ENCODE peak calls at places on chromosomes 6 and 20, in five cellular contexts. F is trophoblast cell, J is IMR-90, I is neuronal stem cell, H is H1. R is an unnamed sample.

GRCh38 chr6:42314571-42314950 is 96.9 kb upstream of the MRPS10 start:
- DNase-seq in H (no peak), I (no peak), J (no peak), F (no peak), R (no peak)

GRCh38 chr6:40535105-40535783 is 51.9 kb downstream of the LRFN2 start:
- DNase-seq in I (no peak), J (no peak), F (no peak), H (no peak), R (no peak)

GRCh38 chr6:28209753-28210535 is 15.1 kb upstream of the ZSCAN9 start:
- DNase-seq in F (no peak), I (no peak), H (no peak), J (no peak), R (no peak)

GRCh38 chr6:115947964-115948541 is 112.6 kb downstream of the FRK start:
- DNase-seq in H (no peak), J (no peak), I (no peak), F (no peak), R (no peak)

GRCh38 chr6:121901432-121901831 is 466.0 kb downstream of the GJA1 start:
- DNase-seq in H (no peak), I (no peak), F (no peak), J (no peak), R (no peak)

GRCh38 chr6:110786271-110786670 is 29.0 kb downstream of the CDK19 start:
- DNase-seq in I (no peak), F (no peak), H (no peak), J (no peak), R (no peak)

GRCh38 chr20:59805266-59805665 is 128.2 kb downstream of the SYCP2 start:
- DNase-seq in H (no peak), J (no peak), I (no peak), F (no peak), R (no peak)

GRCh38 chr6:98894810-98895209 is 52.9 kb downstream of the FBXL4 start:
- DNase-seq in I (no peak), F (no peak), H (no peak), J (peak; percentile 4), R (peak; percentile 19)

GRCh38 chr20:24764825-24765224 is 184.2 kb upstream of the CST7 start:
- DNase-seq in I (no peak), H (no peak), F (no peak), J (no peak), R (no peak)

GRCh38 chr20:16759161-16759523 is 11.0 kb downstream of the OTOR start:
- DNase-seq in F (no peak), H (no peak), I (no peak), J (no peak), R (no peak)

GRCh38 chr6:145137425-145137824 is 597.9 kb downstream of the EPM2A start:
- DNase-seq in I (no peak), H (no peak), F (no peak), J (peak; percentile 38), R (peak; percentile 16)

GRCh38 chr6:80608881-80609280 is 502.4 kb downstream of the BCKDHB start:
- DNase-seq in F (no peak), I (no peak), J (peak; percentile 49), H (no peak), R (peak; percentile 47)

GRCh38 chr6:17032595-17033591 is 69.0 kb upstream of the STMND1 start:
- DNase-seq in F (peak; percentile 54), H (no peak), I (no peak), J (peak; percentile 95), R (peak; percentile 94)

GRCh38 chr6:683742-684440 is 9.0 kb downstream of the EXOC2 start:
- DNase-seq in J (peak; percentile 88), F (no peak), I (peak; percentile 56), H (peak; percentile 95), R (peak; percentile 94)

GRCh38 chr20:50282592-50283241 is 92.1 kb downstream of the CEBPB start:
- DNase-seq in J (no peak), H (no peak), F (no peak), I (no peak), R (no peak)

GRCh38 chr6:126447367-126447766 is 107.5 kb downstream of the CENPW start:
- DNase-seq in F (no peak), J (no peak), I (no peak), H (no peak), R (no peak)

GRCh38 chr6:168333039-168333438 is 13.5 kb upstream of the DACT2 start:
- DNase-seq in H (no peak), J (no peak), I (no peak), F (no peak), R (no peak)

GRCh38 chr20:36792422-36792821 is 18.9 kb upstream of the DSN1 start:
- DNase-seq in F (peak; percentile 84), J (peak; percentile 72), H (peak; percentile 56), I (peak; percentile 61), R (peak; percentile 81)

GRCh38 chr20:54015496-54015895 is 54.9 kb downstream of the BCAS1 start:
- DNase-seq in I (no peak), H (no peak), F (no peak), J (no peak), R (no peak)

GRCh38 chr6:109595998-109596397 is 95.0 kb downstream of the AK9 start:
- DNase-seq in I (no peak), F (peak; percentile 1), H (no peak), J (peak; percentile 57), R (peak; percentile 45)

GRCh38 chr20:22684072-22684762 is 99.8 kb upstream of the FOXA2 start:
- DNase-seq in H (peak; percentile 47), J (peak; percentile 67), I (peak; percentile 79), F (peak; percentile 49), R (peak; percentile 73)

GRCh38 chr6:109172096-109172495 is 76.8 kb downstream of the CEP57L1 start:
- DNase-seq in J (no peak), F (peak; percentile 79), H (no peak), I (no peak), R (no peak)

GRCh38 chr6:44268095-44268628 is 2.1 kb upstream of the TMEM151B start:
- DNase-seq in H (no peak), J (peak; percentile 46), I (peak; percentile 86), F (peak; percentile 51), R (peak; percentile 47)

GRCh38 chr20:346640-347316 is at the start of gene NRSN2:
- DNase-seq in H (no peak), J (peak; percentile 62), F (no peak), I (peak; percentile 49), R (peak; percentile 87)

GRCh38 chr6:999552-999951 is 306.6 kb upstream of the EXOC2 start:
- DNase-seq in I (no peak), J (no peak), F (no peak), H (no peak), R (no peak)

GRCh38 chr6:52407467-52407866 is 12.7 kb upstream of the EFHC1 start:
- DNase-seq in H (no peak), F (no peak), I (peak; percentile 36), J (peak; percentile 61), R (peak; percentile 79)

GRCh38 chr20:62339647-62340062 is 27.5 kb downstream of the LAMA5 start:
- DNase-seq in H (no peak), J (no peak), F (no peak), I (no peak), R (no peak)
- H3K4me3 ChIP-seq in H (no peak overlapping the region), J (no peak overlapping the region), F (no peak overlapping the region), I (no peak overlapping the region), R (no peak overlapping the region)

DNA sequence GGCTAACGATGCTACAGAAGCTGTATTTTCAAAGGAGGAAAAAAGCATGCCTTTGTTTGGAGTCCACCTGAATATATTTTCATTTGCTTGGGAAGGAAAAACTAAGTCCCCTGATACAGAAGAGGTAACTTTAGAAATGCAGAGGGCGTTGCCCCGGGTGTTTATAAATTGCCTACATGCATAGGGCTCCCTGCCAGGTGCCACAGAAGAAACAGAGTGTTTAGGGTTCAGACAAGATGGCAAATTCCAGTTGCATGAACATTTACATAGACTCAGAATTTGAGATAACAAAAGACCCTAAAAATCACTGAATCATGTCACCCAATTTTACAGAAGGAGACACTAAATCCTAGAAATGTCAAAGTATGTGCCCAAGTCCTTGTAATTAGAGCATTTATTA is 19.9 kb downstream of the RIN2 start:
- DNase-seq in F (no peak), H (no peak), I (no peak), J (no peak), R (no peak)
- H3K27ac ChIP-seq in F (no peak overlapping the region), H (no peak overlapping the region), I (no peak overlapping the region), J (no peak overlapping the region), R (peak overlapping the region; percentile 36)

GRCh38 chr20:48682529-48683385 is 145.0 kb downstream of the PREX1 start:
- DNase-seq in H (no peak), J (peak; percentile 92), I (peak; percentile 48), F (no peak), R (peak; percentile 84)
- H4K91ac ChIP-seq in H (peak overlapping the region; percentile 62), J (no peak overlapping the region), I (no peak overlapping the region), F (no peak overlapping the region), R (peak overlapping the region; percentile 72)

DNA sequence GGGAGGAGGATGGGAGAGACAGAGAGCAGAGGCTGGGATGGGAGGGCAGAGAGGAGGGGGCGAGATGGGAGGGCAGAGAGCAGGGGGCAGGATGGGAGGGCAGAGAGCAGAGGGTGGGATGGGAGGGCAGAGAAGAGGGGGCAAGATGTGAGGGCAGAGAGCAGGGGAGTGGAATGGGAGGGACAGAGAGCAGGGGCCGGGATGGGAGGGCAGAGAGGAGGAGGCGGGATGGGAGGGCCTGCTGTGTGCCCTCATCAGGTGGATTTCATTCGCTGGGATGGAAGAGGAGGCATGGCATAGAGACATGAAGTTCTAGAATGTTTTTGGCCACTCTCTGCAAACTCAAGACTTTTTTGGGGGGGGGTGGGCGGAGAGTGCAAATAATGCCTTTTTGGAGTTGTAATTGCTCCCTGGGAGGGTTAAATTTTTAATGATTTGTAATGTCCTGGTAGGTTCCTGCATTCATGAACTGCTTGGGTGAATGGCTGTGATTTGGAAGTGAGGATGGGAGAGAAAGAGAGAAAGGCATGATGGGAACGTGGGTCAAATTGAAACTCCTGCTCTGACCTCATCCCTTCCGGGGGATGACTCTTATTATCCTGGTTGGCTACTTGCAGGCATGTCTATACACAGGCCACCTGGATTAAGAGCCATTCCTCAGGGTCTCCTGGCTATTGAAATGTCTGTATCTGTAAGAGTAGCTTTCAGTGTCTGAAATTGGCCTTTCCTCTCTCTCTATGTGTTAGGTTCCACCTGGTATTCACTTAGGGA is 162.4 kb upstream of the AGPAT4 start:
- DNase-seq in H (no peak), F (no peak), I (no peak), J (no peak), R (no peak)
- H3K4me3 ChIP-seq in H (no peak overlapping the region), F (no peak overlapping the region), I (no peak overlapping the region), J (no peak overlapping the region), R (no peak overlapping the region)

DNA sequence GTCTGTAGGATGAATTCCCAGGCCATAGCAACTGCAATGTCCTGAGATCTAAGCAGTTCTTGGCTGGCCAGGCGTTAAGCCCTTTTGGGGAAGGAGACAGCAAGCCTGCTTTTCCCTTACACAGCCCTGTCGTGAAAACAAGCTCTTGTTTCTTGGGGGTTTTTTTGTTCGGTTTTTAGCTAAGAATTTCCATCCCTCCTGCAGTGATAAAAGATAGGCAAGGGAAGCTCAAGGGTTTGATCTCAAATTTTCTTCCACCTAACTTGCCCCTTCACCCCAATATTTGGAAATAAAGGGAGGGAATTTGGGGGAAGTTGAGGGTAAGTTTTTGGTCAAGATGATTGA is 1.5 kb downstream of the TNFRSF21 start:
- DNase-seq in I (no peak), F (no peak), H (no peak), J (no peak), R (no peak)
- H3K27ac ChIP-seq in I (no peak overlapping the region), F (peak overlapping the region; percentile 22), H (no peak overlapping the region), J (no peak overlapping the region), R (peak overlapping the region; percentile 15)

GRCh38 chr6:87968435-87969278 is 79.0 kb upstream of the SPACA1 start:
- DNase-seq in H (no peak), I (no peak), F (no peak), J (no peak), R (peak; percentile 19)

GRCh38 chr6:87971605-87972262 is 75.9 kb upstream of the SPACA1 start:
- DNase-seq in I (no peak), H (no peak), F (no peak), J (no peak), R (no peak)

GRCh38 chr6:87965806-87966205 is 81.8 kb upstream of the SPACA1 start:
- DNase-seq in I (no peak), F (no peak), J (no peak), H (no peak), R (no peak)
- H4K91ac ChIP-seq in I (no peak overlapping the region), F (no peak overlapping the region), J (no peak overlapping the region), H (no peak overlapping the region), R (no peak overlapping the region)